ENCODE peak calls at places on chromosomes 16 and 17, in five cellular contexts. One of them, this sample, is unnamed.

GRCh38 chr17:1239210-1239609 is 31.0 kb upstream of the BHLHA9 start:
- DNase-seq in H1: no peak
- DNase-seq in NT2/D1: no peak
- DNase-seq in HepG2: no peak
- DNase-seq in GM12878: no peak
- DNase-seq in this sample: no peak

GRCh38 chr16:14240964-14241363 is 169.8 kb downstream of the MRTFB start:
- DNase-seq in H1: no peak
- DNase-seq in NT2/D1: no peak
- DNase-seq in HepG2: no peak
- DNase-seq in GM12878: no peak
- DNase-seq in this sample: no peak

GRCh38 chr16:20747030-20747816 is 5.6 kb upstream of the THUMPD1 start:
- DNase-seq in H1: no peak
- DNase-seq in NT2/D1: no peak
- DNase-seq in HepG2: peak; percentile 52
- DNase-seq in GM12878: no peak
- DNase-seq in this sample: no peak

GRCh38 chr16:56625140-56625942 is at the start of gene MT1E:
- DNase-seq in H1: no peak
- DNase-seq in NT2/D1: no peak
- DNase-seq in HepG2: peak; percentile 63
- DNase-seq in GM12878: no peak
- DNase-seq in this sample: no peak

GRCh38 chr17:21375757-21376584 is at the start of gene KCNJ12:
- DNase-seq in H1: no peak
- DNase-seq in NT2/D1: no peak
- DNase-seq in HepG2: no peak
- DNase-seq in GM12878: no peak
- DNase-seq in this sample: peak; percentile 35

GRCh38 chr17:17220529-17220928 is 14.4 kb upstream of the PLD6 start:
- DNase-seq in H1: no peak
- DNase-seq in NT2/D1: no peak
- DNase-seq in HepG2: no peak
- DNase-seq in GM12878: no peak
- DNase-seq in this sample: no peak

GRCh38 chr16:24539850-24540484 is 601 bp downstream of the RBBP6 start:
- DNase-seq in H1: no peak
- DNase-seq in NT2/D1: no peak
- DNase-seq in HepG2: no peak
- DNase-seq in GM12878: no peak
- DNase-seq in this sample: peak; percentile 10

GRCh38 chr17:8221663-8222379 is 11.4 kb upstream of the AURKB start:
- DNase-seq in H1: peak; percentile 79
- DNase-seq in NT2/D1: no peak
- DNase-seq in HepG2: no peak
- DNase-seq in GM12878: peak; percentile 96
- DNase-seq in this sample: peak; percentile 51

GRCh38 chr16:29760567-29761279 is 14.9 kb upstream of the C16orf54 start:
- DNase-seq in H1: no peak
- DNase-seq in NT2/D1: no peak
- DNase-seq in HepG2: no peak
- DNase-seq in GM12878: no peak
- DNase-seq in this sample: no peak

GRCh38 chr17:81635973-81636504 is 873 bp downstream of the NPLOC4 start:
- DNase-seq in H1: no peak
- DNase-seq in NT2/D1: no peak
- DNase-seq in HepG2: no peak
- DNase-seq in GM12878: no peak
- DNase-seq in this sample: no peak

GRCh38 chr16:8572919-8573724 is 17.2 kb downstream of the TMEM114 start:
- DNase-seq in H1: no peak
- DNase-seq in NT2/D1: no peak
- DNase-seq in HepG2: peak; percentile 61
- DNase-seq in GM12878: no peak
- DNase-seq in this sample: peak; percentile 39

GRCh38 chr16:3004781-3005284 is 7.9 kb upstream of the CLDN9 start:
- DNase-seq in H1: no peak
- DNase-seq in NT2/D1: no peak
- DNase-seq in HepG2: peak; percentile 65
- DNase-seq in GM12878: no peak
- DNase-seq in this sample: no peak

GRCh38 chr16:89827383-89828198 is 684 bp upstream of the SPIRE2 start:
- DNase-seq in H1: no peak
- DNase-seq in NT2/D1: no peak
- DNase-seq in HepG2: peak; percentile 79
- DNase-seq in GM12878: no peak
- DNase-seq in this sample: no peak

GRCh38 chr16:87921236-87921773 is 15.0 kb downstream of the CA5A start:
- DNase-seq in H1: no peak
- DNase-seq in NT2/D1: no peak
- DNase-seq in HepG2: no peak
- DNase-seq in GM12878: no peak
- DNase-seq in this sample: no peak

GRCh38 chr17:76261421-76262215 is 3.5 kb upstream of the UBALD2 start:
- DNase-seq in H1: no peak
- DNase-seq in NT2/D1: no peak
- DNase-seq in HepG2: no peak
- DNase-seq in GM12878: no peak
- DNase-seq in this sample: no peak

GRCh38 chr17:28669918-28670317 is 7.9 kb downstream of the SUPT6H start:
- DNase-seq in H1: no peak
- DNase-seq in NT2/D1: no peak
- DNase-seq in HepG2: no peak
- DNase-seq in GM12878: no peak
- DNase-seq in this sample: no peak

GRCh38 chr17:80859004-80859941 is 132.4 kb upstream of the CHMP6 start:
- DNase-seq in H1: peak; percentile 23
- DNase-seq in NT2/D1: no peak
- DNase-seq in HepG2: no peak
- DNase-seq in GM12878: no peak
- DNase-seq in this sample: no peak

GRCh38 chr17:64780096-64781012 is 118.2 kb upstream of the SMURF2 start:
- DNase-seq in H1: no peak
- DNase-seq in NT2/D1: no peak
- DNase-seq in HepG2: no peak
- DNase-seq in GM12878: no peak
- DNase-seq in this sample: no peak

GRCh38 chr17:9628509-9628908 is 16.8 kb upstream of the USP43 start:
- DNase-seq in H1: no peak
- DNase-seq in NT2/D1: no peak
- DNase-seq in HepG2: no peak
- DNase-seq in GM12878: no peak
- DNase-seq in this sample: no peak

GRCh38 chr17:75814900-75815373 is 29.3 kb downstream of the UNC13D start:
- DNase-seq in H1: no peak
- DNase-seq in NT2/D1: no peak
- DNase-seq in HepG2: no peak
- DNase-seq in GM12878: no peak
- DNase-seq in this sample: no peak

GRCh38 chr16:20397468-20398074 is 7.0 kb downstream of the PDILT start:
- DNase-seq in H1: no peak
- DNase-seq in NT2/D1: no peak
- DNase-seq in HepG2: peak; percentile 31
- DNase-seq in GM12878: no peak
- DNase-seq in this sample: no peak

GRCh38 chr16:22685162-22685830 is 128.7 kb upstream of the HS3ST2 start:
- DNase-seq in H1: no peak
- DNase-seq in NT2/D1: no peak
- DNase-seq in HepG2: no peak
- DNase-seq in GM12878: no peak
- DNase-seq in this sample: no peak

GRCh38 chr16:17773698-17774101 is 302.9 kb upstream of the XYLT1 start:
- DNase-seq in H1: no peak
- DNase-seq in NT2/D1: no peak
- DNase-seq in HepG2: no peak
- DNase-seq in GM12878: no peak
- DNase-seq in this sample: no peak

GRCh38 chr17:43553501-43554018 is 7.4 kb upstream of the ETV4 start:
- DNase-seq in H1: no peak
- DNase-seq in NT2/D1: no peak
- DNase-seq in HepG2: no peak
- DNase-seq in GM12878: no peak
- DNase-seq in this sample: no peak

GRCh38 chr16:27109666-27110523 is 43.2 kb downstream of the C16orf82 start:
- DNase-seq in H1: peak; percentile 33
- DNase-seq in NT2/D1: peak; percentile 68
- DNase-seq in HepG2: peak; percentile 62
- DNase-seq in GM12878: no peak
- DNase-seq in this sample: peak; percentile 89

GRCh38 chr17:39484178-39484577 is 22.9 kb downstream of the CDK12 start:
- DNase-seq in H1: no peak
- DNase-seq in NT2/D1: no peak
- DNase-seq in HepG2: no peak
- DNase-seq in GM12878: peak; percentile 53
- DNase-seq in this sample: no peak

GRCh38 chr17:39487946-39488345 is 26.7 kb downstream of the CDK12 start:
- DNase-seq in H1: no peak
- DNase-seq in NT2/D1: no peak
- DNase-seq in HepG2: no peak
- DNase-seq in GM12878: no peak
- DNase-seq in this sample: no peak

GRCh38 chr17:39483506-39483905 is 22.2 kb downstream of the CDK12 start:
- DNase-seq in H1: no peak
- DNase-seq in NT2/D1: no peak
- DNase-seq in HepG2: no peak
- DNase-seq in GM12878: no peak
- DNase-seq in this sample: no peak

GRCh38 chr17:39486242-39486641 is 25.0 kb downstream of the CDK12 start:
- DNase-seq in H1: no peak
- DNase-seq in NT2/D1: no peak
- DNase-seq in HepG2: no peak
- DNase-seq in GM12878: no peak
- DNase-seq in this sample: no peak

DNA sequence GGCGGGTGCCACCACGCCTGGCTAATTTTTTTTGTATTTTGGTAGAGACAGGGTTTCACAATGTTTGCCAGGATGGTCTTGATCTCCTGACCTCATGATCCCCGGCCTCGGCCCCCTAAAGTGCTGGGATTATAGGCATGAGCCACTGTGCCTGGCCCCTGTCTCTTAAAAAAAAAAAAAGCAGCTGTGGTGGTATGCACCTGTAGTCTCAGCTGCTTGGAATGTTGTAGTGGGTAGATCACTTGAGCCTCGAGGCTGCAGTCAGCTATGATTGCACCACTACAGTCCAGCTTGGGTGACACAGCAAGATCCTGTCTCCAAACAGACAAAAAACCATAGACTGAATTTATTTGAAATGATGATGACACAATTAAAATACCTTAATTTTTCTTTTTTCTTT is 24.3 kb downstream of the CDK12 start:
- DNase-seq in H1: no peak
- DNase-seq in NT2/D1: no peak
- DNase-seq in HepG2: no peak
- DNase-seq in GM12878: no peak
- DNase-seq in this sample: no peak
- TF ChIP-seq SUZ12 in H1: no peak
- TF ChIP-seq SUZ12 in NT2/D1: no peak
- TF ChIP-seq SUZ12 in HepG2: no peak
- TF ChIP-seq SUZ12 in GM12878: no peak
- TF ChIP-seq SUZ12 in this sample: no peak

GRCh38 chr17:73269329-73269615 is 7.6 kb upstream of the CPSF4L start:
- DNase-seq in H1: no peak
- DNase-seq in NT2/D1: no peak
- DNase-seq in HepG2: no peak
- DNase-seq in GM12878: no peak
- DNase-seq in this sample: no peak

GRCh38 chr17:73268582-73269328 is 7.1 kb upstream of the CPSF4L start:
- DNase-seq in H1: no peak
- DNase-seq in NT2/D1: no peak
- DNase-seq in HepG2: no peak
- DNase-seq in GM12878: no peak
- DNase-seq in this sample: no peak

GRCh38 chr17:73272906-73273218 is 11.2 kb upstream of the CPSF4L start:
- DNase-seq in H1: no peak
- DNase-seq in NT2/D1: no peak
- DNase-seq in HepG2: peak; percentile 97
- DNase-seq in GM12878: no peak
- DNase-seq in this sample: no peak

GRCh38 chr17:73269791-73270190 is 8.1 kb upstream of the CPSF4L start:
- DNase-seq in H1: no peak
- DNase-seq in NT2/D1: no peak
- DNase-seq in HepG2: no peak
- DNase-seq in GM12878: no peak
- DNase-seq in this sample: no peak

DNA sequence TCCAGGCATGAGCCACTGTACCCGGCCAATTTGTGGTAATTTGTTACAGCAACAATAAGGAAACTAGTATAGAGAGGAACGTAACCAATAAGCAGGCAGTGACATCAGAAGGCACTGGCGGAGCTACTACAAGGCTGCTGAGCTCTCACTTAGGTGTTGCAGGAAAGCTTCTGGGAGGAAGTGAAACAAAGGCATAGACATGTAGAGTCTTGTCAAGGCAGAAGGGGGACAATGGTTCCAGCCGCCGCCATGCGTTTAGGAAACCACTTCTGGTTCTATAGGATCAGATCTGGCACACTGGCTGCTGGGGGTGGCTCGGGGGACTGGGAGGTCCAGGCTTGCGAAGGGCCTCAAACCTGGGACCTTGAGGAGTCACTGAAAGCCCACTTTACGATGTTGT is 9.4 kb upstream of the CPSF4L start:
- DNase-seq in H1: no peak
- DNase-seq in NT2/D1: no peak
- DNase-seq in HepG2: no peak
- DNase-seq in GM12878: peak; percentile 88
- DNase-seq in this sample: no peak
- TF ChIP-seq SUZ12 in H1: no peak
- TF ChIP-seq SUZ12 in NT2/D1: no peak
- TF ChIP-seq SUZ12 in HepG2: no peak
- TF ChIP-seq SUZ12 in GM12878: no peak
- TF ChIP-seq SUZ12 in this sample: no peak

GRCh38 chr16:67940436-67941089 is 3.4 kb downstream of the LCAT start:
- DNase-seq in H1: no peak
- DNase-seq in NT2/D1: no peak
- DNase-seq in HepG2: no peak
- DNase-seq in GM12878: no peak
- DNase-seq in this sample: no peak
- TF ChIP-seq SUZ12 in H1: no peak
- TF ChIP-seq SUZ12 in NT2/D1: no peak
- TF ChIP-seq SUZ12 in HepG2: no peak
- TF ChIP-seq SUZ12 in GM12878: no peak
- TF ChIP-seq SUZ12 in this sample: no peak

GRCh38 chr17:41311111-41311510 is 2.0 kb upstream of the KRTAP16-1 start:
- DNase-seq in H1: no peak
- DNase-seq in NT2/D1: no peak
- DNase-seq in HepG2: no peak
- DNase-seq in GM12878: no peak
- DNase-seq in this sample: no peak

GRCh38 chr17:41308251-41308917 is 725 bp downstream of the KRTAP16-1 start:
- DNase-seq in H1: no peak
- DNase-seq in NT2/D1: no peak
- DNase-seq in HepG2: no peak
- DNase-seq in GM12878: peak; percentile 40
- DNase-seq in this sample: no peak

GRCh38 chr17:41308918-41309359 is at the start of gene KRTAP16-1:
- DNase-seq in H1: no peak
- DNase-seq in NT2/D1: no peak
- DNase-seq in HepG2: no peak
- DNase-seq in GM12878: no peak
- DNase-seq in this sample: no peak

GRCh38 chr17:41304091-41304490 is 1.4 kb upstream of the KRTAP29-1 start:
- DNase-seq in H1: no peak
- DNase-seq in NT2/D1: no peak
- DNase-seq in HepG2: no peak
- DNase-seq in GM12878: no peak
- DNase-seq in this sample: no peak

GRCh38 chr17:41307647-41308046 is 1.5 kb downstream of the KRTAP16-1 start:
- DNase-seq in H1: no peak
- DNase-seq in NT2/D1: no peak
- DNase-seq in HepG2: no peak
- DNase-seq in GM12878: no peak
- DNase-seq in this sample: no peak
- TF ChIP-seq SUZ12 in H1: no peak
- TF ChIP-seq SUZ12 in NT2/D1: no peak
- TF ChIP-seq SUZ12 in HepG2: no peak
- TF ChIP-seq SUZ12 in GM12878: no peak
- TF ChIP-seq SUZ12 in this sample: no peak